ENCODE peak calls at places on chromosome 4, in nine cellular contexts. Q is T-helper 1 cell, P is NCI-H1092 treated with DMSO at 0.1 percent for 48 hours, U is bronchial epithelial cell, D is ascending aorta, I is ovary, O is dorsolateral prefrontal cortex, M is GOT3, Y is fibroblast of mammary gland. K is an unnamed sample.

GRCh38 chr4:6581566-6582121 is 6.7 kb downstream of the MAN2B2 start:
- DNase-seq in Q (no peak), P (no peak), U (no peak), D (no peak), I (no peak), O (no peak), M (no peak), Y (no peak), K (no peak)

GRCh38 chr4:125728568-125728967 is 413.8 kb downstream of the FAT4 start:
- DNase-seq in Q (no peak), P (no peak), U (peak; percentile 99), D (no peak), I (no peak), O (no peak), M (no peak), Y (peak; percentile 89), K (no peak)

GRCh38 chr4:108036252-108036651 is 46.6 kb downstream of the HADH start:
- DNase-seq in Q (no peak), P (no peak), U (no peak), D (no peak), I (no peak), O (no peak), M (no peak), Y (no peak), K (peak; percentile 12)

GRCh38 chr4:155489261-155489660 is 112.5 kb upstream of the MAP9 start:
- DNase-seq in Q (no peak), P (no peak), U (no peak), D (no peak), I (no peak), O (no peak), M (no peak), Y (peak; percentile 6), K (no peak)

GRCh38 chr4:98446499-98447375 is 185.6 kb downstream of the RAP1GDS1 start:
- DNase-seq in Q (peak; percentile 29), P (no peak), U (peak; percentile 96), D (no peak), I (no peak), O (no peak), M (no peak), Y (peak; percentile 82), K (peak; percentile 41)

GRCh38 chr4:73902038-73902637 is 32.9 kb downstream of the CXCL1 start:
- DNase-seq in Q (no peak), P (no peak), U (peak; percentile 69), D (no peak), I (no peak), O (no peak), M (no peak), Y (peak; percentile 85), K (no peak)

GRCh38 chr4:141635726-141636076 is 682 bp upstream of the IL15 start:
- DNase-seq in Q (no peak), P (no peak), U (no peak), D (no peak), I (no peak), O (no peak), M (no peak), Y (no peak), K (no peak)

GRCh38 chr4:151182455-151182854 is 83.0 kb downstream of the RPS3A start:
- DNase-seq in Q (no peak), P (no peak), U (no peak), D (no peak), I (no peak), O (no peak), M (no peak), Y (no peak), K (no peak)

GRCh38 chr4:20337261-20337664 is 85.6 kb downstream of the SLIT2 start:
- DNase-seq in Q (no peak), P (no peak), U (no peak), D (no peak), I (no peak), O (no peak), M (no peak), Y (peak; percentile 72), K (no peak)

GRCh38 chr4:158856852-158857251 is 88.0 kb downstream of the FNIP2 start:
- DNase-seq in Q (no peak), P (peak; percentile 56), U (peak; percentile 57), D (no peak), I (no peak), O (no peak), M (no peak), Y (peak; percentile 62), K (no peak)

GRCh38 chr4:138666366-138666765 is 349.2 kb upstream of the NOCT start:
- DNase-seq in Q (no peak), P (peak; percentile 4), U (no peak), D (no peak), I (no peak), O (no peak), M (no peak), Y (no peak), K (no peak)

GRCh38 chr4:52051615-52052474 is 741 bp downstream of the SPATA18 start:
- DNase-seq in Q (no peak), P (peak; percentile 12), U (peak; percentile 95), D (no peak), I (peak; percentile 30), O (peak; percentile 55), M (no peak), Y (peak; percentile 85), K (no peak)

GRCh38 chr4:183008492-183008891 is 90.6 kb upstream of the WWC2 start:
- DNase-seq in Q (no peak), P (no peak), U (no peak), D (no peak), I (no peak), O (no peak), M (no peak), Y (no peak), K (no peak)

GRCh38 chr4:7642764-7643495 is 208.2 kb upstream of the PSAPL1 start:
- DNase-seq in Q (no peak), P (no peak), U (no peak), D (no peak), I (no peak), O (no peak), M (no peak), Y (no peak), K (no peak)

GRCh38 chr4:6746721-6747689 is 31.0 kb downstream of the BLOC1S4 start:
- DNase-seq in Q (no peak), P (peak; percentile 93), U (no peak), D (no peak), I (no peak), O (no peak), M (no peak), Y (peak; percentile 13), K (no peak)

GRCh38 chr4:20916106-20916505 is 215.8 kb downstream of the PACRGL start:
- DNase-seq in Q (no peak), P (no peak), U (no peak), D (no peak), I (no peak), O (no peak), M (no peak), Y (no peak), K (peak; percentile 8)

GRCh38 chr4:7423801-7424552 is 10.8 kb downstream of the PSAPL1 start:
- DNase-seq in Q (no peak), P (no peak), U (peak; percentile 18), D (no peak), I (peak; percentile 6), O (no peak), M (no peak), Y (no peak), K (no peak)

GRCh38 chr4:7391637-7392437 is 42.9 kb downstream of the PSAPL1 start:
- DNase-seq in Q (no peak), P (no peak), U (no peak), D (no peak), I (no peak), O (peak; percentile 18), M (no peak), Y (no peak), K (no peak)

GRCh38 chr4:150722908-150723362 is 141.0 kb downstream of the MAB21L2 start:
- DNase-seq in Q (no peak), P (no peak), U (peak; percentile 68), D (peak; percentile 74), I (peak; percentile 16), O (no peak), M (no peak), Y (peak; percentile 55), K (no peak)

GRCh38 chr4:185903205-185903604 is 91.2 kb upstream of the SORBS2 start:
- DNase-seq in Q (no peak), P (no peak), U (peak; percentile 92), D (no peak), I (no peak), O (no peak), M (no peak), Y (no peak), K (no peak)